ENCODE peak calls at places on chromosomes 16 and 17, in nine cellular contexts. Y is astrocyte of the cerebellum, H is dorsolateral prefrontal cortex, P is RWPE1, U is MCF 10A, N is right lobe of liver, Q is fibroblast of mammary gland, C is prostate gland, W is lower lobe of right lung. S is an unnamed sample.

GRCh38 chr17:58997756-58998553 is 108.7 kb downstream of the TRIM37 start:
- DNase-seq in Y (no peak), H (no peak), P (no peak), U (no peak), N (no peak), Q (no peak), C (no peak), W (no peak), S (no peak)

GRCh38 chr16:4505356-4506153 is 29.4 kb downstream of the HMOX2 start:
- DNase-seq in Y (no peak), H (no peak), P (no peak), U (no peak), N (peak), Q (no peak), C (no peak), W (peak), S (peak)

GRCh38 chr17:42780816-42781638 is 617 bp downstream of the WNK4 start:
- DNase-seq in Y (no peak), H (no peak), P (no peak), U (no peak), N (peak), Q (no peak), C (no peak), W (no peak), S (no peak)

GRCh38 chr17:43952351-43952723 is 1.4 kb downstream of the PYY start:
- DNase-seq in Y (no peak), H (no peak), P (no peak), U (no peak), N (no peak), Q (no peak), C (no peak), W (no peak), S (no peak)

GRCh38 chr16:31471875-31472558 is at the start of gene TGFB1I1:
- DNase-seq in Y (no peak), H (no peak), P (peak), U (peak), N (no peak), Q (peak), C (no peak), W (no peak), S (no peak)

GRCh38 chr17:19717411-19717908 is 1.1 kb upstream of the SLC47A2 start:
- DNase-seq in Y (no peak), H (no peak), P (no peak), U (no peak), N (no peak), Q (no peak), C (no peak), W (no peak), S (no peak)

GRCh38 chr17:12973496-12974318 is 44.1 kb downstream of the ELAC2 start:
- DNase-seq in Y (no peak), H (peak), P (no peak), U (no peak), N (no peak), Q (no peak), C (no peak), W (no peak), S (no peak)

GRCh38 chr16:67458121-67458641 is 22.8 kb downstream of the ATP6V0D1 start:
- DNase-seq in Y (no peak), H (no peak), P (no peak), U (no peak), N (no peak), Q (no peak), C (no peak), W (no peak), S (no peak)

GRCh38 chr17:28724500-28725165 is 1.4 kb downstream of the TLCD1 start:
- DNase-seq in Y (no peak), H (no peak), P (no peak), U (no peak), N (no peak), Q (no peak), C (no peak), W (no peak), S (no peak)

DNA sequence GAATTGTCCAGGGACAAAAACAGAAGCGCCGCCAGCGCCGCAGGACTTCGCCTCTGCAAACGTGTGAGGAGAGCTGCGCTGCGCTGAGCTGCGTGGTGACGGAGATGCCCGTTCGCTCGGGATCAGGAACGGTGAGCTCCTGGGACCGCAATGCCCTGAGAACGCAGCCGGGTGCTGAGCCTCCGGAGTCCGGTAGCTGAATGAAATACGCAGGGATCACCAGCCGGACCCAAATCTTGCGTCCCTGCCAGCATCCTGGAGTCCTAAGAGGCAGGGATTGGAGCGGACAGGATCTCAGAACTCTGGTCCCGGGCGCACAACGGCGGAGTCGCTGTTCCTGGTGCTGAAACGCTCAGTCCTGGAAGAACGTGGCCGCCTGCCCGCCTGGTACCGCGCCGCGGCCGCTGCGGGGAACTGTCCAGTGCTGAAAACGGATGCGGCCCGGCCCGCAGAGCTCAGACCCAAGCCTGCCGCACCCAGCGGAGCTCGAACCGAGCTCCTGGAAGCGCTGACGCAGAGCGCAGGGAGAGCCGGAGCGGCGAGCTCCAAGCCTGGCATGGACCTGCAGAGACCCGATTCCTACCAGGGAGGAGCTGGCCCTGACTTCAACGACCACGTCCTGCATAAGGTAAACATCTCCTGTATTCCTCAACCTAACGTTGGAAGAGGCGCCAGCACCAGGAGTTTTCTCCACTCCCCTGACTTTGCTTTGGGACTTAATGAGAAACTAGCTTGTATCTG is 41.5 kb downstream of the CD300LF start:
- DNase-seq in Y (peak), H (peak), P (peak), U (no peak), N (peak), Q (peak), C (peak), W (peak), S (peak)
- TF ChIP-seq CTCF in Y (no peak), H (no peak), P (no peak), U (no peak), N (no peak), Q (no peak), C (no peak), W (no peak), S (no peak)

GRCh38 chr17:30376621-30377452 is 1.9 kb upstream of the CPD start:
- DNase-seq in Y (peak), H (peak), P (no peak), U (peak), N (no peak), Q (peak), C (peak), W (no peak), S (no peak)
- TF ChIP-seq CTCF in Y (no peak), H (no peak), P (no peak), U (no peak), N (no peak), Q (no peak), C (no peak), W (no peak), S (no peak)

GRCh38 chr17:2416010-2416734 is 15.3 kb upstream of the MNT start:
- DNase-seq in Y (peak), H (peak), P (peak), U (peak), N (peak), Q (peak), C (peak), W (peak), S (peak)
- TF ChIP-seq CTCF in Y (peak), H (peak), P (peak), U (peak), N (peak), Q (peak), C (peak), W (peak), S (peak)

DNA sequence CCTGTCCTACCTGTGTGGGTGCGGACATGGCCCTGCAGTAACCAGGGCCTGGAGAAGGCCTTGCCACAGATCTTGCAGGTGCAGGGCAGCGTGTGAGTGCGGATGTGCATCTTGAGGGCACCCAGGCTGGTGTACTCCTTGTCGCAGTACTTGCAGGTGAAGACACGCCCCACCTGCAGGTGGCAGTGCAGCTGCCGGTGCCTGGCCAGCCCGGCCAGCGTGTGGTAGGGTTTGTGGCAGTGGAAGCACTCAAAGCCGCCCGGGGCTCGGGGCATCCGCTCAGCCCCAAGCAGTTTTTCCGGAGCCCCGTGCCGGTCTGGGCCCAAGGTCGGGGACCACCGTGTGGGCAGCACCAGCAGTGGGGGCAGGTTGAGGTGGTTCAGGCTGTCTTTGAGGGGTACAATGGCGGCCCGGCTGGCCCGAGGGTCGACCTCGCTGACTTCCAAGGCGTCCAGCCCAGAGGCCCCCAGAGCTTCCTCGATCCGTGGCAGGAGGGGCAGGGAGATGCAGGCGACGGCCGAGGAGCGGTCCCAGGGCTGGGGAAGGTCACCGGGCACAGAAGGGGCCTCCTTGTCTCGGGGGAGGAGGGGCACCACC is 5.1 kb downstream of the SNAI3 start:
- DNase-seq in Y (no peak), H (no peak), P (no peak), U (peak), N (peak), Q (no peak), C (no peak), W (peak), S (no peak)
- TF ChIP-seq CTCF in Y (peak), H (peak), P (no peak), U (peak), N (peak), Q (peak), C (no peak), W (peak), S (no peak)

GRCh38 chr17:36645358-36645757 is 44.0 kb downstream of the MRM1 start:
- DNase-seq in Y (no peak), H (no peak), P (no peak), U (no peak), N (no peak), Q (no peak), C (no peak), W (no peak), S (no peak)

GRCh38 chr17:36652716-36653115 is 51.3 kb downstream of the MRM1 start:
- DNase-seq in Y (no peak), H (no peak), P (peak), U (peak), N (no peak), Q (peak), C (no peak), W (no peak), S (no peak)

GRCh38 chr17:36650096-36650764 is 48.8 kb downstream of the MRM1 start:
- DNase-seq in Y (no peak), H (no peak), P (no peak), U (no peak), N (no peak), Q (no peak), C (no peak), W (no peak), S (no peak)

GRCh38 chr17:36643086-36643685 is 41.8 kb downstream of the MRM1 start:
- DNase-seq in Y (no peak), H (no peak), P (no peak), U (no peak), N (no peak), Q (no peak), C (no peak), W (no peak), S (no peak)

DNA sequence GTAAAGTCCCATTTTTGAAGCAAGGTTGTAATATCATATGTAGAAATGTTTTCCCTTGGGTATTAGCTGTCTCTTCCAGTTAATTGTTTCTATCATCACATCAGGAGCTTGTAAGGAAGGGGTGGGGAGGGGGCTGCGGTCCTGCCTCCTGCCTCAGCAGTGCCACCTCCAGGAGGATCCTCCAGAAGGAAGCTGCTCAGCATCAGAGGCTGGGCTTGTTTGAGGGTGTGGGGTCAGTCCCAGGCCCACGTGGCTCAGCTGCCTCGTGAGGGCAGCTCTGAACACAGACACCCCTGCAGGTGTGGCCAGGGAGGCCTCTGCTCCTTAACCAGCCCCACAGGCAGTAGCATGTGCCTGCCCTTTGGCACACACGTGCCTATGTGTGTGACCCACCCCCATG is 46.2 kb downstream of the MRM1 start:
- DNase-seq in Y (no peak), H (no peak), P (no peak), U (no peak), N (no peak), Q (no peak), C (no peak), W (no peak), S (no peak)
- TF ChIP-seq CTCF in Y (peak), H (no peak), P (no peak), U (no peak), N (no peak), Q (no peak), C (no peak), W (no peak), S (no peak)

GRCh38 chr17:30969989-30970680 is 704 bp upstream of the RNF135 start:
- DNase-seq in Y (no peak), H (no peak), P (peak), U (peak), N (no peak), Q (peak), C (peak), W (no peak), S (peak)
- TF ChIP-seq CTCF in Y (no peak), H (no peak), P (no peak), U (no peak), N (no peak), Q (peak), C (no peak), W (no peak), S (no peak)

DNA sequence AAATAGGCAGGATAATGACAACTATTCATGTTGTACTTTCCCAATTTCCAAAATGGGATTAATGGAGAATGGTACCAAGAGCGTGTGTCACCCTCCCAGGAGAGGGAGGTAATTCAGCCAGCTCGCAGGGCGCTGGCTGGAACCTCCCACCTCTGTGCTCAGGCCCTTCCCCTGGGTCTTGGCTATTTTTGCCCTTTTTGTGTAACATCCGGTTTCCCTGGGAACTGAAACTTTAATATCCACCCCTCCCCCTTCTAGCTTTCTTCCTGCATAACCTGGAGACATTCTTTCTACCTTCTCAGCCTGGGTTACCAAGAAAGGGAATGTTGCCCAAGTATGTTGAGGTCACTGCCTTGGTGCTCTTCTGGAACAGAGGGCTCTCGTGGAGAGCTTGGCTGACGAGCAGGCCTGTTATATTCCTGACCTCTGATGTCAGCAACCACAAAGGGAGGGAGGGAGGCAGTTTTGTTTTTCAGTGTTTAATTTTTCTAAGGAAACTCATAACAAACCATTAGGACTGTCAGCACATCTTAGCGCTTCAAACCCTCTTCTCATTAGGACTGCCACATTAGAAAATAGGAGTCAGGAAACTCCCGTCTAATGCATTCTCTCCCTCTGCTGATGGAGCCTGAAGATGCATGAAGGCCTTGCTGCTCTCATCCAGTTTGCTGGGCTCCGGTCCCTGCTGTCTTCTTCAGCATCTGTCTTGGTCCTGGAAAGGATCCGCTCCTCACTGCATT is 25.6 kb downstream of the ITGB3 start:
- DNase-seq in Y (peak), H (no peak), P (peak), U (peak), N (no peak), Q (peak), C (no peak), W (peak), S (peak)
- TF ChIP-seq CTCF in Y (peak), H (no peak), P (no peak), U (no peak), N (no peak), Q (peak), C (no peak), W (no peak), S (no peak)

DNA sequence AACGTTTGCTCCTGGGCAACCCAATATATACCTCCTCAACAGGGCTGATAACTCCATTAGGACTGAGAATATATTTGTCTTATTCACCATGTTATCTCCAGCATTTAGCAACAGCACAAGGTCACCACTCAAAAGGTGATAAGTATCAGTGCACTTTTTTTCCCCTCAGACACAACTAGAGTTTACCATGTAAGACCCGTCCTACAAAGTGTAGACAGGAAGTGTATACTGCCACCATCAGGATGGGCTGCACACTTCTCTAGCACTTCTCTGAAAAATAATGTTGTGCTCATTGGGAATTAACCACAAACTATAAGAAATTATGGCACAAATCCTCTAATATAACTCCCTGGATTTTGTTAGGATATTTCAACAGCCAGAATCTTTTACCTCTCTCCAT is 5.7 kb upstream of the VAT1L start:
- DNase-seq in Y (no peak), H (no peak), P (no peak), U (peak), N (no peak), Q (peak), C (no peak), W (no peak), S (no peak)
- TF ChIP-seq CTCF in Y (peak), H (peak), P (no peak), U (peak), N (peak), Q (peak), C (no peak), W (peak), S (no peak)